ENCODE peak calls at places on chromosomes 1 and 21, in nine cellular contexts. S, N, I, A, T, Y, O, L and W are unnamed samples.

GRCh38 chr1:13714851-13715250 is 14.9 kb downstream of the PRDM2 start:
- DNase-seq in S (no peak), N (no peak), I (no peak), A (no peak), T (no peak), Y (no peak), O (no peak), L (no peak), W (no peak)

GRCh38 chr1:36151845-36152203 is 2.5 kb upstream of the TRAPPC3 start:
- DNase-seq in S (no peak), N (peak), I (no peak), A (no peak), T (peak), Y (peak), O (no peak), L (no peak), W (no peak)

GRCh38 chr1:186139706-186140105 is 235.3 kb downstream of the TPR start:
- DNase-seq in S (no peak), N (no peak), I (no peak), A (no peak), T (no peak), Y (no peak), O (peak), L (peak), W (no peak)

GRCh38 chr1:245915406-245915805 is 591.7 kb downstream of the SMYD3 start:
- DNase-seq in S (no peak), N (no peak), I (no peak), A (no peak), T (no peak), Y (no peak), O (no peak), L (no peak), W (no peak)

GRCh38 chr1:21366288-21366687 is 73.6 kb upstream of the NBPF3 start:
- DNase-seq in S (no peak), N (no peak), I (no peak), A (no peak), T (no peak), Y (no peak), O (no peak), L (no peak), W (no peak)

GRCh38 chr1:2412773-2413494 is 570 bp upstream of the PEX10 start:
- DNase-seq in S (no peak), N (no peak), I (peak), A (peak), T (peak), Y (no peak), O (no peak), L (no peak), W (no peak)

GRCh38 chr1:1832820-1833219 is 54.5 kb upstream of the NADK start:
- DNase-seq in S (no peak), N (no peak), I (no peak), A (no peak), T (no peak), Y (no peak), O (no peak), L (no peak), W (no peak)

GRCh38 chr1:225915538-225915991 is 8.5 kb downstream of the PYCR2 start:
- DNase-seq in S (no peak), N (no peak), I (no peak), A (no peak), T (no peak), Y (no peak), O (peak), L (peak), W (no peak)

GRCh38 chr1:201399352-201400126 is 415 bp upstream of the LAD1 start:
- DNase-seq in S (peak), N (no peak), I (peak), A (no peak), T (peak), Y (no peak), O (no peak), L (no peak), W (peak)

GRCh38 chr1:42167611-42168396 is 3.3 kb upstream of the GUCA2A start:
- DNase-seq in S (no peak), N (no peak), I (no peak), A (no peak), T (no peak), Y (no peak), O (no peak), L (no peak), W (no peak)

GRCh38 chr1:29123871-29124365 is at the start of gene TMEM200B:
- DNase-seq in S (no peak), N (no peak), I (no peak), A (peak), T (no peak), Y (no peak), O (no peak), L (peak), W (no peak)

GRCh38 chr21:32249551-32250280 is 29.1 kb downstream of the MIS18A start:
- DNase-seq in S (no peak), N (no peak), I (peak), A (no peak), T (no peak), Y (no peak), O (no peak), L (no peak), W (no peak)

GRCh38 chr1:109975718-109976117 is 8.8 kb upstream of the AHCYL1 start:
- DNase-seq in S (peak), N (peak), I (no peak), A (no peak), T (no peak), Y (no peak), O (peak), L (peak), W (peak)